ENCODE peak calls at places on chromosomes 5 and 9, in nine cellular contexts. U is RKO; K is SJSA1; X is KBM-7; J is RWPE1; B is Right ventricle myocardium superior; M is iPS-NIHi11; Y is CD8-positive, alpha-beta memory T cell; I is skeletal muscle cell. P is an unnamed sample.

GRCh38 chr5:81590498-81591384 is 160.2 kb downstream of the SSBP2 start:
- DNase-seq in M (peak; percentile 41), X (no peak), B (no peak), I (no peak), Y (no peak), U (no peak), K (no peak), J (no peak), P (no peak)

GRCh38 chr5:23025604-23026003 is 172.5 kb upstream of the CDH12 start:
- DNase-seq in U (no peak), I (peak; percentile 25), B (no peak), Y (no peak), J (no peak), K (no peak), X (no peak), M (no peak), P (no peak)

GRCh38 chr9:115650768-115651167 is 502.8 kb upstream of the PAPPA start:
- DNase-seq in B (no peak), X (no peak), J (no peak), M (no peak), U (no peak), K (no peak), I (peak; percentile 82), Y (no peak), P (no peak)

GRCh38 chr5:15645376-15645775 is 145.4 kb downstream of the FBXL7 start:
- DNase-seq in Y (no peak), B (no peak), K (no peak), M (no peak), J (no peak), X (no peak), I (no peak), U (peak; percentile 6), P (no peak)

GRCh38 chr9:129863059-129863690 is 27.9 kb downstream of the USP20 start:
- DNase-seq in Y (peak; percentile 86), M (no peak), X (peak; percentile 98), U (no peak), J (peak; percentile 90), B (no peak), I (peak; percentile 69), K (no peak), P (peak; percentile 73)

GRCh38 chr5:55691265-55692105 is 20.6 kb downstream of the SLC38A9 start:
- DNase-seq in B (no peak), M (peak; percentile 23), I (no peak), X (peak; percentile 58), K (no peak), U (peak; percentile 68), Y (no peak), J (peak; percentile 44), P (no peak)

GRCh38 chr5:139204196-139204595 is 6.0 kb upstream of the SIL1 start:
- DNase-seq in Y (no peak), I (peak; percentile 43), X (no peak), J (no peak), K (no peak), M (no peak), U (no peak), B (no peak), P (no peak)

GRCh38 chr5:149831492-149831891 is 101.4 kb downstream of the PPARGC1B start:
- DNase-seq in I (no peak), K (peak; percentile 80), Y (no peak), M (no peak), X (no peak), B (no peak), U (no peak), J (no peak), P (no peak)

GRCh38 chr9:124721109-124721850 is 49.8 kb downstream of the NR6A1 start:
- DNase-seq in J (no peak), Y (no peak), X (no peak), K (peak; percentile 54), I (no peak), M (no peak), U (no peak), B (no peak), P (no peak)